ENCODE peak calls at places on chromosomes 1 and 21, in four cellular contexts. One of them, this sample, is unnamed.

GRCh38 chr1:98316286-98316685 is 345.2 kb upstream of the SNX7 start:
- DNase-seq in H9: no peak
- DNase-seq in mesendoderm: no peak
- DNase-seq in IMR-90: peak; percentile 56
- DNase-seq in this sample: no peak

GRCh38 chr1:74689800-74690696 is 16.5 kb upstream of the ERICH3 start:
- DNase-seq in IMR-90: peak; percentile 52
- DNase-seq in H9: peak; percentile 41
- DNase-seq in mesendoderm: peak; percentile 70
- DNase-seq in this sample: peak; percentile 57

GRCh38 chr1:175725684-175726083 is 17.7 kb downstream of the TNR start:
- DNase-seq in mesendoderm: peak; percentile 75
- DNase-seq in H9: peak; percentile 47
- DNase-seq in IMR-90: peak; percentile 9
- DNase-seq in this sample: no peak

GRCh38 chr1:166597516-166597915 is 241.8 kb upstream of the POGK start:
- DNase-seq in mesendoderm: no peak
- DNase-seq in H9: no peak
- DNase-seq in IMR-90: no peak
- DNase-seq in this sample: no peak

GRCh38 chr21:46161180-46161799 is 5.9 kb upstream of the FTCD start:
- DNase-seq in mesendoderm: no peak
- DNase-seq in H9: peak; percentile 27
- DNase-seq in IMR-90: no peak
- DNase-seq in this sample: peak; percentile 42

GRCh38 chr1:89605692-89606091 is 27.2 kb upstream of the LRRC8C start:
- DNase-seq in mesendoderm: no peak
- DNase-seq in IMR-90: peak; percentile 55
- DNase-seq in H9: no peak
- DNase-seq in this sample: no peak

GRCh38 chr1:10917513-10918454 is 94.7 kb upstream of the TARDBP start:
- DNase-seq in mesendoderm: no peak
- DNase-seq in IMR-90: no peak
- DNase-seq in H9: no peak
- DNase-seq in this sample: no peak

GRCh38 chr1:13930151-13930550 is 230.2 kb downstream of the PRDM2 start:
- DNase-seq in H9: peak; percentile 75
- DNase-seq in mesendoderm: peak; percentile 57
- DNase-seq in IMR-90: no peak
- DNase-seq in this sample: peak; percentile 41

GRCh38 chr1:227214170-227214569 is 104.1 kb downstream of the CDC42BPA start:
- DNase-seq in H9: no peak
- DNase-seq in IMR-90: no peak
- DNase-seq in mesendoderm: no peak
- DNase-seq in this sample: no peak

GRCh38 chr21:40760811-40761210 is 86.1 kb downstream of the DSCAM start:
- DNase-seq in H9: no peak
- DNase-seq in IMR-90: no peak
- DNase-seq in mesendoderm: no peak
- DNase-seq in this sample: no peak

GRCh38 chr1:21902378-21903012 is 34.6 kb downstream of the HSPG2 start:
- DNase-seq in mesendoderm: no peak
- DNase-seq in H9: no peak
- DNase-seq in IMR-90: no peak
- DNase-seq in this sample: no peak
- H4K5ac ChIP-seq in mesendoderm: no peak overlapping the region
- H4K5ac ChIP-seq in H9: no peak overlapping the region
- H4K5ac ChIP-seq in IMR-90: no peak overlapping the region
- H4K5ac ChIP-seq in this sample: no peak overlapping the region

DNA sequence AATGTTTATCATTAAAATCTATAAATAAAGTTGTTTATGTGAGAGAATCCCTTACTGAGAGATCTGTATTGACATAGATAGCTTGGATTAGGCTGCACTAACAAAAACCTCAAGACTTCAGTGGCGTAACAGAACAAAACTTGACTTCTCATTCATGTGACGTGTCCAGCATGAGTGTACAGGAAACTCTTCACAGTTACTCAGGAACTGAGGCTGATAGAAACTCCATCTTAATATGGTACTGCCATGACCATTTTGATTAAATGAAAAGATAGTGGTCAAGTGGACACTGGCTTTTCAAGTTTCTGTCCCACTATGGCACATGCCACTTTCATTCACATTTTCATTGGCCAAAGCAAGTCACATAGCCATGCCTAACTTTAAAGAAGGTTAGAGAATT is 3.7 kb downstream of the ST3GAL3 start:
- DNase-seq in IMR-90: peak; percentile 96
- DNase-seq in mesendoderm: no peak
- DNase-seq in H9: no peak
- DNase-seq in this sample: no peak
- H4K5ac ChIP-seq in IMR-90: peak overlapping the region; percentile 50
- H4K5ac ChIP-seq in mesendoderm: no peak overlapping the region
- H4K5ac ChIP-seq in H9: no peak overlapping the region
- H4K5ac ChIP-seq in this sample: no peak overlapping the region

GRCh38 chr1:151327223-151327902 is at the start of gene PI4KB:
- DNase-seq in IMR-90: peak; percentile 98
- DNase-seq in mesendoderm: peak; percentile 100
- DNase-seq in H9: peak; percentile 95
- DNase-seq in this sample: peak; percentile 88

GRCh38 chr1:151324390-151324930 is 2.8 kb downstream of the PI4KB start:
- DNase-seq in IMR-90: no peak
- DNase-seq in H9: no peak
- DNase-seq in mesendoderm: no peak
- DNase-seq in this sample: no peak

GRCh38 chr1:151326619-151327222 is 495 bp downstream of the PI4KB start:
- DNase-seq in mesendoderm: peak; percentile 29
- DNase-seq in IMR-90: peak; percentile 49
- DNase-seq in H9: no peak
- DNase-seq in this sample: no peak

GRCh38 chr1:151325231-151325630 is 2.0 kb downstream of the PI4KB start:
- DNase-seq in IMR-90: peak; percentile 22
- DNase-seq in mesendoderm: no peak
- DNase-seq in H9: no peak
- DNase-seq in this sample: no peak

DNA sequence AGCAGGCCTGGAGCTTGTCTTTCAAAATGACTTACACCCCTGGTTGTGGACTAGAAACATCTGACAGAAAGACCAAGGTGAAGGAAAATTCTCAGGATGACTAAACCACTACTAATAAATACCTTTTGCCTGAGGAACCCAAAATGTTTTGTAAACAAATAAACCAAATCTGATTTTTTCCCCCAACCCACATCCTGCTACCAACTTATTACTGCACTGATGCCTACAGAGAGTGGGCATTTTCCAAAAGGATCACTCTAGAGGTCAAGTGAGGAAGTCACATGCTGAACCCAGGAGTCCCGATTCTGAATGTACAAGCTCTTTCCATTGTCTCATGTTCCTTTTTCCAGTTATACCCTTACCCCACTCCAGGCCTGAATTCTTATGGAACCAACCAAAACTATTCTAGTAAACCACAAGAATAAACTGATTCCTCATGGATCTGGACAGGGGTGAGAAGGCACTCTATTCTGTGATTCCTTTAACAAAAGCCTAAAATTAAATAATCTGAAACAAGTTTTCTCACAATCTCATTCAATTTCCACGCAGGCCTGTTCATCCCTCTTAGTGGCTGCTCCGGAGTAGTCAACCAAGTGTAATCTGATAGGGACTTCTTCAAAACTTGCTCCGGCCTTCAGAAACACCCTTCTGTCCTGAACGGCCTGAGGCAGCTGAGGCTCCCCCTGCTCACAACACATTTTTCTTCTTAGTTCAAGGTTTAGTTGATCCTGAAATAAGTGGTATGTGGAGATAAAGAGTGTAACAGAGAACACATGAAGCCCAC is 1.4 kb downstream of the PI4KB start:
- DNase-seq in mesendoderm: no peak
- DNase-seq in IMR-90: peak; percentile 44
- DNase-seq in H9: no peak
- DNase-seq in this sample: no peak
- H4K5ac ChIP-seq in mesendoderm: no peak overlapping the region
- H4K5ac ChIP-seq in IMR-90: no peak overlapping the region
- H4K5ac ChIP-seq in H9: no peak overlapping the region
- H4K5ac ChIP-seq in this sample: no peak overlapping the region

GRCh38 chr21:19874521-19874920 is 1123.7 kb upstream of the NCAM2 start:
- DNase-seq in IMR-90: no peak
- DNase-seq in H9: no peak
- DNase-seq in mesendoderm: no peak
- DNase-seq in this sample: no peak

GRCh38 chr21:19870682-19871081 is 1127.5 kb upstream of the NCAM2 start:
- DNase-seq in mesendoderm: no peak
- DNase-seq in H9: no peak
- DNase-seq in IMR-90: no peak
- DNase-seq in this sample: no peak
- H4K5ac ChIP-seq in mesendoderm: no peak overlapping the region
- H4K5ac ChIP-seq in H9: no peak overlapping the region
- H4K5ac ChIP-seq in IMR-90: no peak overlapping the region
- H4K5ac ChIP-seq in this sample: no peak overlapping the region

GRCh38 chr1:213099682-213100399 is 48.8 kb downstream of the RPS6KC1 start:
- DNase-seq in mesendoderm: no peak
- DNase-seq in IMR-90: no peak
- DNase-seq in H9: no peak
- DNase-seq in this sample: no peak
- H4K5ac ChIP-seq in mesendoderm: no peak overlapping the region
- H4K5ac ChIP-seq in IMR-90: no peak overlapping the region
- H4K5ac ChIP-seq in H9: no peak overlapping the region
- H4K5ac ChIP-seq in this sample: no peak overlapping the region

This sample was measured in H1.